ENCODE peak calls at places on chromosomes 6 and 20, in five cellular contexts. P is stimulated activated CD4-positive, alpha-beta T cell treated with anti-CD3 and anti-CD28 coated beads, Interleukin-4, amount 100 ng/mL, for 48 hours; F is AML-193; L is putamen; X is NCI-H1436. V is an unnamed sample.

GRCh38 chr6:13538084-13538483 is 36.3 kb upstream of the SIRT5 start:
- DNase-seq in X (peak), P (no peak), F (peak), L (peak), V (no peak)

GRCh38 chr20:14219801-14220461 is 117.5 kb downstream of the FLRT3 start:
- DNase-seq in F (no peak), X (peak), P (no peak), L (no peak), V (no peak)

GRCh38 chr6:116168148-116168547 is 42.2 kb upstream of the COL10A1 start:
- DNase-seq in F (no peak), L (no peak), P (no peak), X (no peak), V (no peak)

GRCh38 chr20:12715371-12715770 is 293.4 kb upstream of the SPTLC3 start:
- DNase-seq in L (no peak), F (no peak), X (no peak), P (no peak), V (no peak)

GRCh38 chr6:11727995-11728961 is 50.3 kb downstream of the ADTRP start:
- DNase-seq in P (no peak), F (no peak), L (no peak), X (no peak), V (no peak)

GRCh38 chr6:155530219-155530834 is 74.7 kb upstream of the NOX3 start:
- DNase-seq in X (peak), P (no peak), L (peak), F (peak), V (peak)

GRCh38 chr20:53914091-53914860 is 156.1 kb downstream of the BCAS1 start:
- DNase-seq in P (no peak), X (no peak), F (no peak), L (peak), V (no peak)

GRCh38 chr6:32668226-32668747 is 1.8 kb upstream of the HLA-DQB1 start:
- DNase-seq in X (no peak), F (no peak), L (peak), P (no peak), V (peak)

GRCh38 chr6:44926556-44926955 is 401.6 kb upstream of the RUNX2 start:
- DNase-seq in X (no peak), F (no peak), P (no peak), L (no peak), V (no peak)

GRCh38 chr6:21900730-21901129 is 307.2 kb downstream of the SOX4 start:
- DNase-seq in X (no peak), F (no peak), L (no peak), P (no peak), V (no peak)

GRCh38 chr6:150857062-150857905 is 8.2 kb upstream of the MTHFD1L start:
- DNase-seq in L (no peak), P (no peak), X (no peak), F (no peak), V (no peak)

GRCh38 chr6:85449388-85449817 is 480 bp upstream of the NT5E start:
- DNase-seq in F (no peak), L (no peak), P (peak), X (no peak), V (peak)

GRCh38 chr6:81718126-81718525 is 34.4 kb downstream of the TENT5A start:
- DNase-seq in X (no peak), L (no peak), P (no peak), F (no peak), V (no peak)

GRCh38 chr6:131430531-131430930 is 142.5 kb upstream of the ARG1 start:
- DNase-seq in X (no peak), L (no peak), P (no peak), F (no peak), V (no peak)

GRCh38 chr6:35140991-35141720 is at the start of gene TCP11:
- DNase-seq in P (peak), F (no peak), L (no peak), X (no peak), V (peak)

GRCh38 chr20:61296629-61297019 is 44.6 kb downstream of the CDH4 start:
- DNase-seq in F (no peak), L (no peak), X (no peak), P (no peak), V (no peak)

GRCh38 chr6:39263299-39264037 is 34.2 kb upstream of the KCNK5 start:
- DNase-seq in P (peak), L (no peak), X (peak), F (peak), V (no peak)

GRCh38 chr6:36197739-36198221 is 1.2 kb downstream of the BRPF3 start:
- DNase-seq in X (no peak), F (no peak), L (peak), P (no peak), V (no peak)

GRCh38 chr6:89840538-89840937 is 10.9 kb downstream of the CASP8AP2 start:
- DNase-seq in F (no peak), L (no peak), P (no peak), X (no peak), V (no peak)

GRCh38 chr6:145699462-145699861 is 35.9 kb downstream of the EPM2A start:
- DNase-seq in F (no peak), P (no peak), L (no peak), X (no peak), V (no peak)